ENCODE peak calls at places on chromosome 6, in eight cellular contexts. S is sigmoid colon, I is IMR-90, H is PC-3, B is AG04450, O is psoas muscle, V is A549, E is MM.1S. Z is an unnamed sample.

GRCh38 chr6:30507849-30508843 is 18.8 kb downstream of the HLA-E start:
- DNase-seq in E (peak; percentile 40), I (no peak), V (no peak), O (no peak), S (no peak), H (no peak), B (no peak), Z (no peak)

GRCh38 chr6:22135395-22135794 is 161.4 kb downstream of the PRL start:
- DNase-seq in I (no peak), O (no peak), E (no peak), S (no peak), V (no peak), B (no peak), H (no peak), Z (no peak)

GRCh38 chr6:33758807-33759206 is 12.1 kb upstream of the IP6K3 start:
- DNase-seq in E (no peak), B (no peak), S (no peak), H (peak; percentile 82), I (peak; percentile 53), O (no peak), V (no peak), Z (no peak)

GRCh38 chr6:105991561-105992314 is 94.4 kb upstream of the PRDM1 start:
- DNase-seq in V (no peak), I (no peak), E (peak; percentile 36), S (peak; percentile 57), O (no peak), H (peak; percentile 22), B (no peak), Z (no peak)

GRCh38 chr6:125307150-125307838 is 5.5 kb upstream of the HDDC2 start:
- DNase-seq in E (no peak), O (no peak), S (no peak), B (no peak), I (peak; percentile 27), V (peak; percentile 38), H (peak; percentile 41), Z (peak; percentile 31)

GRCh38 chr6:107510108-107510507 is 20.2 kb downstream of the SOBP start:
- DNase-seq in O (no peak), B (no peak), S (no peak), V (no peak), I (no peak), E (no peak), H (no peak), Z (no peak)

GRCh38 chr6:106501836-106502447 is 127.4 kb downstream of the RTN4IP1 start:
- DNase-seq in S (no peak), O (no peak), E (no peak), I (no peak), V (no peak), B (no peak), H (no peak), Z (no peak)

GRCh38 chr6:156508923-156509322 is 268.3 kb upstream of the ARID1B start:
- DNase-seq in V (no peak), H (peak; percentile 46), E (no peak), O (no peak), B (no peak), I (no peak), S (no peak), Z (no peak)

GRCh38 chr6:455006-455585 is 63.5 kb downstream of the IRF4 start:
- DNase-seq in B (no peak), I (peak; percentile 12), O (no peak), E (no peak), V (no peak), H (peak; percentile 66), S (no peak), Z (no peak)

GRCh38 chr6:53794073-53794719 is 609 bp upstream of the LRRC1 start:
- DNase-seq in I (peak; percentile 87), S (peak; percentile 86), E (peak; percentile 90), B (peak; percentile 86), H (peak; percentile 75), V (peak; percentile 70), O (peak; percentile 43), Z (peak; percentile 69)

GRCh38 chr6:14770572-14770971 is 475.3 kb upstream of the JARID2 start:
- DNase-seq in H (no peak), E (no peak), O (no peak), B (peak; percentile 45), S (no peak), I (peak; percentile 90), V (peak; percentile 18), Z (peak; percentile 88)

GRCh38 chr6:167933290-167933689 is 64.2 kb upstream of the KIF25 start:
- DNase-seq in V (no peak), I (no peak), E (no peak), H (no peak), B (no peak), S (no peak), O (no peak), Z (no peak)

GRCh38 chr6:3090013-3090412 is 21.7 kb downstream of the RIPK1 start:
- DNase-seq in S (no peak), E (no peak), V (no peak), I (no peak), O (no peak), H (no peak), B (no peak), Z (no peak)

GRCh38 chr6:62043079-62043478 is 242.9 kb downstream of the KHDRBS2 start:
- DNase-seq in V (no peak), S (no peak), E (peak; percentile 80), B (no peak), I (no peak), O (no peak), H (no peak), Z (no peak)

DNA sequence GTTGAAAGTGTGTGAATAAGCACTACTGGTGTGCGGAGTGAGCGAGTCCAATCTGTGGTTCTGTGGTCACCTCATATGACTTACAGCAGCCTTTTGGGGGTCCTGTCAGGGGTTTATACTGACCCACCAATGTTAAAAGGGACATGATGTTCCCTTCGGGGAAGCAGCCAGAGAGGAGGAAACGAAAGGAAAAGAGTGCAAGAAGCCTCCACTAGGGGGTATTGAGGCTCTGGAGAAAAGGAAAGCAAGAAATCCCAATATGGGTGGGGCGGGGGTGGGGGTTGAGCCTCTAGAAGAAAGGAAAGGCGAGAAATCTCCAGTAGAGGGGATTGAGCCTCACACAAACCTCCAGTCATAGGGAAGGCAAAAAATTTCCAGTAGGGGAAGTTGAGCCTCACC is 249.3 kb upstream of the ECI2 start:
- DNase-seq in O (no peak), E (no peak), V (no peak), B (no peak), I (no peak), S (no peak), H (no peak), Z (no peak)
- TF ChIP-seq CTCF in O (no peak), E (no peak), V (no peak), B (no peak), I (no peak), S (no peak), H (no peak), Z (no peak)

GRCh38 chr6:43052225-43052841 is 1.3 kb downstream of the CUL7 start:
- DNase-seq in V (no peak), S (no peak), O (no peak), E (no peak), H (no peak), B (no peak), I (no peak), Z (no peak)
- H3K4me3 ChIP-seq in V (peak overlapping the region; percentile 94), S (no peak overlapping the region), O (peak overlapping the region; percentile 80), E (no peak overlapping the region), H (peak overlapping the region; percentile 74), B (peak overlapping the region; percentile 89), I (peak overlapping the region; percentile 68), Z (peak overlapping the region; percentile 85)

GRCh38 chr6:20217476-20217855 is 5.2 kb upstream of the MBOAT1 start:
- DNase-seq in I (no peak), V (no peak), B (no peak), H (no peak), O (no peak), E (no peak), S (no peak), Z (no peak)
- H3K27ac ChIP-seq in I (no peak overlapping the region), V (no peak overlapping the region), B (no peak overlapping the region), H (no peak overlapping the region), O (no peak overlapping the region), E (no peak overlapping the region), S (peak overlapping the region; percentile 75), Z (no peak overlapping the region)

DNA sequence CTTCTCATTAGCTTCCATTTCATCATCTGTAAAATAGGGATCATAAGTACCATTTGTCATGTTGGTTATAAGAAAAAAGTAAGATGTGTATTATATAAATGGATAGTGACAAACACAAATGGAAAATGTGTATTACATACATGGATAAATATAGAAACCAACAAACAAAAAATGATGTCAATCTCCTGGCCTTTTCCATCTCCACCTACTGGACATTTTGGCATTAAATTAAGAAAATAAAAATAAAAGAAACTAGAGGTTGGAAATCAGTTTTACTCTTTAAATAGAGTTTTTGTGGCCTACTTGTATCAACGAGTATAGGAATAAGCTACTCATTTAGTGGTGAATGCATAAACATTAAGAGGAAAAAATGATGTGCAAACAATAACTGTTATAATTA is 67.5 kb upstream of the THEMIS start:
- DNase-seq in H (no peak), E (no peak), V (no peak), S (no peak), O (no peak), B (no peak), I (no peak), Z (no peak)
- TF ChIP-seq CTCF in H (peak; percentile 27), E (no peak), V (no peak), S (no peak), O (no peak), B (peak; percentile 11), I (no peak), Z (no peak)

DNA sequence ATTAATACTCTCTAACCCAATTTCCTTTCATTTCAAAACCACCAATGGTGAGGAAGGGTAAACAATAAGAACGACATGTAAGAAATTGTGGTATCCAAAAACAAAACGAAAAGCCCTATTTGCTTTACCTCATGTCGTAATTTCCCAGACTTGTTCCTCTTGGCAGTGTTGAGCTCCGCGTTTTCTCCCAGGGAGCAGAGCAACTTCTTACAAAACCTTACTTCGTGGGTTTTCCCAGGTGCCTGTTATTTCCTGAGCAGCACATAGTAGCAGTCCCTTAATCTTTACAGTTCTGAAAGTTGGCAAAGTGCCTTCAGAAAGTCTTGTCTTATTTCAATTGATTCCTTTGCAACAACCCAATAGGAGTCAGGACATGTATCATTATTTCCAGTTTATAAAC is 207.9 kb upstream of the MARCKS start:
- DNase-seq in H (no peak), O (no peak), E (no peak), B (no peak), S (no peak), V (no peak), I (no peak), Z (no peak)
- H3K4me3 ChIP-seq in H (no peak overlapping the region), O (no peak overlapping the region), E (no peak overlapping the region), B (no peak overlapping the region), S (no peak overlapping the region), V (no peak overlapping the region), I (no peak overlapping the region), Z (no peak overlapping the region)

GRCh38 chr6:166541366-166541765 is 45.1 kb downstream of the RAMACL start:
- DNase-seq in E (no peak), V (no peak), B (no peak), O (no peak), H (no peak), I (no peak), S (no peak), Z (no peak)
- H3K27ac ChIP-seq in E (no peak overlapping the region), V (no peak overlapping the region), B (no peak overlapping the region), O (peak overlapping the region; percentile 47), H (no peak overlapping the region), I (no peak overlapping the region), S (peak overlapping the region; percentile 8), Z (no peak overlapping the region)

Z was measured in brain microvascular endothelial cell.